ENCODE peak calls at places on chromosomes 3 and 15, in four cellular contexts. L is transverse colon, Q is Panc1, K is breast epithelium. J is an unnamed sample. For H3K36me3, the result is how much of the 10 kb centered on the place peaks cover.

GRCh38 chr3:47794585-47794984 is 8.4 kb upstream of the DHX30 start:
- DNase-seq in L (no peak), Q (no peak), K (no peak), J (no peak)

GRCh38 chr15:84937144-84937543 is 44.5 kb upstream of the PDE8A start:
- DNase-seq in L (no peak), Q (no peak), K (no peak), J (no peak)

GRCh38 chr3:188270423-188270972 is 116.5 kb downstream of the LPP start:
- DNase-seq in L (no peak), Q (no peak), K (no peak), J (no peak)

GRCh38 chr3:104763007-104763406 is 603.7 kb upstream of the ALCAM start:
- DNase-seq in L (no peak), Q (no peak), K (no peak), J (peak)

GRCh38 chr15:50098576-50098975 is 20.5 kb downstream of the ATP8B4 start:
- DNase-seq in L (no peak), Q (no peak), K (no peak), J (no peak)

GRCh38 chr3:134663646-134664456 is 13.0 kb upstream of the KY start:
- DNase-seq in L (no peak), Q (no peak), K (no peak), J (no peak)

GRCh38 chr3:88034463-88034862 is 24.3 kb downstream of the CGGBP1 start:
- DNase-seq in L (no peak), Q (no peak), K (no peak), J (no peak)

GRCh38 chr15:63379492-63380150 is 2.0 kb downstream of the CA12 start:
- DNase-seq in L (no peak), Q (no peak), K (no peak), J (no peak)

GRCh38 chr15:68640791-68641331 is 62.1 kb downstream of the CORO2B start:
- DNase-seq in L (no peak), Q (no peak), K (peak), J (no peak)

GRCh38 chr3:59573911-59574310 is 524.1 kb upstream of the CFAP20DC start:
- DNase-seq in L (peak), Q (no peak), K (peak), J (no peak)

GRCh38 chr3:14480207-14481017 is 59.7 kb downstream of the GRIP2 start:
- DNase-seq in L (no peak), Q (no peak), K (no peak), J (no peak)

GRCh38 chr15:44729394-44729913 is 6.9 kb upstream of the TRIM69 start:
- DNase-seq in L (peak), Q (no peak), K (no peak), J (no peak)

GRCh38 chr15:48855501-48856440 is 22.2 kb upstream of the EID1 start:
- DNase-seq in L (peak), Q (no peak), K (no peak), J (no peak)

GRCh38 chr15:57647071-57647790 is 55.5 kb downstream of the MYZAP start:
- DNase-seq in L (no peak), Q (no peak), K (no peak), J (no peak)

GRCh38 chr15:36498401-36498800 is 81.0 kb upstream of the CDIN1 start:
- DNase-seq in L (no peak), Q (no peak), K (no peak), J (no peak)

GRCh38 chr3:100268156-100268555 is 7.4 kb downstream of the TBC1D23 start:
- DNase-seq in L (no peak), Q (no peak), K (no peak), J (no peak)

GRCh38 chr15:55290361-55291057 is 896 bp upstream of the RAB27A start:
- DNase-seq in L (peak), Q (no peak), K (peak), J (peak)

GRCh38 chr3:63655519-63655918 is 3.0 kb downstream of the SNTN start:
- DNase-seq in L (no peak), Q (no peak), K (no peak), J (no peak)

GRCh38 chr3:110806924-110807323 is 264.7 kb upstream of the NECTIN3 start:
- DNase-seq in L (no peak), Q (no peak), K (no peak), J (no peak)

GRCh38 chr3:71430941-71431552 is 152.5 kb downstream of the FOXP1 start:
- DNase-seq in L (no peak), Q (no peak), K (no peak), J (no peak)

GRCh38 chr3:188164248-188164687 is 10.3 kb downstream of the LPP start:
- DNase-seq in L (peak), Q (no peak), K (no peak), J (no peak)

GRCh38 chr3:194314669-194315068 is 36.5 kb downstream of the CPN2 start:
- DNase-seq in L (no peak), Q (no peak), K (no peak), J (no peak)

GRCh38 chr3:194315965-194316361 is 35.2 kb downstream of the CPN2 start:
- DNase-seq in L (no peak), Q (no peak), K (no peak), J (no peak)

GRCh38 chr3:194313642-194314430 is 37.3 kb downstream of the CPN2 start:
- DNase-seq in L (peak), Q (no peak), K (no peak), J (no peak)

GRCh38 chr3:194316918-194317317 is 34.2 kb downstream of the CPN2 start:
- DNase-seq in L (no peak), Q (no peak), K (no peak), J (no peak)

DNA sequence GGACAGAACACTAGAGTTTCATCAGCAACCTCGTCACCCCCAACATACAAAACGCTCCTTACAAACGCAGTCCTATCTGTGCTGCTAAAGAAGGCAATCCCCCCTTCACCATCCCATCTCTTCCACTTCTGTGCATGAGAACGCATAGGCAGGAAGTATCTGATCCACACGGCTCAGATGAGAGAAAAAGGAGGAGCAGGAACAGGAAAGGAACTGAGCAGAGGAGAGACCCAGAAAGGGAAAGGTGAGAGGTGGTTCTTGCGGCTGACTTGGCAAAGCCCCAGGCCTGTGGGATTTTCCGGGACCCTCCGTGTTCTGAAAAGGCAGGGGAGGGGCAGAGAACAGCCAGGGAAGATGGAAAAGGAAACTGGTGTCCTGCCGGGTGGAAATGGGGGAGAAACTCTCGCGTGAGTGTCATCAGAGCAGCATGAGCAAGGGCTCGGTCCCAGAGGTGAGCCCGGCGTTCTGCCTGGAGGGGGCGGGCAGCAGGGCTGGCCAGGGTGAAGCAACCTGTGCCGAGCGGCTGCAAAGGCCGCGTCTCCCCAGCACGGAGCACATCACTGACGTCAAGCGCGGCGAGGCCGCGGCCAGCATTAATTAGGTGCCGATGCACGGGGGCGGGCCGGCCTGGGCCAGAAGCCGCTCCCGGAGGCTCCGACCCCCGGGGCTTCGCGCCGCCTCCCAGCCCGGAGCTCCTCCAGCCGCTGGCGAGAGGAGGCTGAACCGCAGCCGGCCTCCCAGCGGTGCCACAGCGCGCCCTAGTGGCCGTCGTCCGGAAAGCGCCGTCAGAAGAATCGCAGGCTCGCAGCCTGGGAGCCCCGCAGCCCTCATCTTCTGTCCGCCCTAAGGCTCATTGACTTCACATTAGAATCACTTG is 35.8 kb downstream of the CPN2 start:
- DNase-seq in L (peak), Q (no peak), K (peak), J (peak)
- TF ChIP-seq POLR2AphosphoS5 in L (peak), Q (no peak), K (peak), J (no peak)

GRCh38 chr3:156816091-156816793 is 9.9 kb upstream of the LEKR1 start:
- DNase-seq in L (peak), Q (no peak), K (no peak), J (no peak)
- H3K4me3 ChIP-seq in L (peak), Q (peak), K (peak), J (peak)

GRCh38 chr15:66486887-66487286 is 10.7 kb downstream of the SNAPC5 start:
- DNase-seq in L (no peak), Q (no peak), K (no peak), J (no peak)
- H3K36me3 ChIP-seq in L (under half), Q (under half), K (under half), J (under half)

GRCh38 chr3:148642616-148643015 is 55.1 kb upstream of the AGTR1 start:
- DNase-seq in L (no peak), Q (no peak), K (no peak), J (no peak)

GRCh38 chr3:148643389-148643840 is 54.3 kb upstream of the AGTR1 start:
- DNase-seq in L (no peak), Q (no peak), K (no peak), J (no peak)

GRCh38 chr3:148646126-148646660 is 51.5 kb upstream of the AGTR1 start:
- DNase-seq in L (no peak), Q (no peak), K (no peak), J (no peak)

GRCh38 chr3:148641712-148642111 is 56.0 kb upstream of the AGTR1 start:
- DNase-seq in L (no peak), Q (no peak), K (no peak), J (no peak)

DNA sequence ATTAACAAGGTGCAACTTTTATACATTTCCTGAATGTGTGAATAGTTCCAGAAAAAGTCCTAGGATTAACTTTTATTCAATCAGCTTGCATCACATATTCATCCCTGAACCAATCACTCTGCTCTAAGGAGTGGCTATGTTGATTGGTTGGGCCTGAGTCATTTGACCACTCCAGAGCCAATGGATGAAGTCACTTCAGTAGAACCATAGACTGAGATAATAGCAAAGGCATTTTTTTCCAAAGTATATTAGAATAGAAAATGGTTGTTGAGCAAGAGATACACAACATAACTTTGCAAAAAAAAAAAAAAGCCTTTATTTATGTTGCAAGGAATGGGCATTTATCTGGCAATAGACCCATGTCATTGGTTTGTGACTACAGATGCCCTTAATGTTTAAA is 55.5 kb upstream of the AGTR1 start:
- DNase-seq in L (no peak), Q (no peak), K (no peak), J (no peak)
- TF ChIP-seq POLR2AphosphoS5 in L (no peak), Q (no peak), K (no peak), J (no peak)

DNA sequence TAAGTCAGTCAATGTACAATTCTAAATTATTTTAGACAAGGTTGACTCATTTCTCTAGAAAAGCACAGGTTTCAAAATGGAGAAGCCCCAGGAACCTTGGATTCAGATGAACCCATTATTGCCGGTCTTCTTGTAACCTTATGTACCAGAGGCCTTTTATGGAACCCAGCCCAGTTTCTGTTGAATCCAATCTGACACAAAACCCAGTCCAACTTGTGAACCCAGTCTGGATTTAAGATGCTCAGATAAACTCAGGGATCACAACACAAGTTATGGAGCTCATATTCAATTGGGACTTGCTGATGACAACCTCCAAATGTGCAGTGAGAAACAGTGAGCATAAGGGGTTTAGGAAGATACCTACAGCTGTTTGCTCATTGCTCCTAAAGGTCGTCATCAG is 16.4 kb upstream of the B4GALT4 start:
- DNase-seq in L (no peak), Q (no peak), K (no peak), J (no peak)
- H3K4me3 ChIP-seq in L (no peak), Q (no peak), K (no peak), J (no peak)

GRCh38 chr3:124780356-124780755 is 50.1 kb downstream of the UMPS start:
- DNase-seq in L (peak), Q (no peak), K (peak), J (peak)
- H3K36me3 ChIP-seq in L (under half), Q (under half), K (under half), J (under half)

GRCh38 chr15:66767370-66767769 is 65.3 kb downstream of the SMAD6 start:
- DNase-seq in L (no peak), Q (no peak), K (no peak), J (no peak)

GRCh38 chr15:66763186-66764066 is 61.4 kb downstream of the SMAD6 start:
- DNase-seq in L (peak), Q (no peak), K (peak), J (no peak)

GRCh38 chr15:66764067-66764428 is 62.0 kb downstream of the SMAD6 start:
- DNase-seq in L (no peak), Q (no peak), K (no peak), J (no peak)

GRCh38 chr15:66766282-66767228 is 64.5 kb downstream of the SMAD6 start:
- DNase-seq in L (no peak), Q (no peak), K (no peak), J (no peak)

DNA sequence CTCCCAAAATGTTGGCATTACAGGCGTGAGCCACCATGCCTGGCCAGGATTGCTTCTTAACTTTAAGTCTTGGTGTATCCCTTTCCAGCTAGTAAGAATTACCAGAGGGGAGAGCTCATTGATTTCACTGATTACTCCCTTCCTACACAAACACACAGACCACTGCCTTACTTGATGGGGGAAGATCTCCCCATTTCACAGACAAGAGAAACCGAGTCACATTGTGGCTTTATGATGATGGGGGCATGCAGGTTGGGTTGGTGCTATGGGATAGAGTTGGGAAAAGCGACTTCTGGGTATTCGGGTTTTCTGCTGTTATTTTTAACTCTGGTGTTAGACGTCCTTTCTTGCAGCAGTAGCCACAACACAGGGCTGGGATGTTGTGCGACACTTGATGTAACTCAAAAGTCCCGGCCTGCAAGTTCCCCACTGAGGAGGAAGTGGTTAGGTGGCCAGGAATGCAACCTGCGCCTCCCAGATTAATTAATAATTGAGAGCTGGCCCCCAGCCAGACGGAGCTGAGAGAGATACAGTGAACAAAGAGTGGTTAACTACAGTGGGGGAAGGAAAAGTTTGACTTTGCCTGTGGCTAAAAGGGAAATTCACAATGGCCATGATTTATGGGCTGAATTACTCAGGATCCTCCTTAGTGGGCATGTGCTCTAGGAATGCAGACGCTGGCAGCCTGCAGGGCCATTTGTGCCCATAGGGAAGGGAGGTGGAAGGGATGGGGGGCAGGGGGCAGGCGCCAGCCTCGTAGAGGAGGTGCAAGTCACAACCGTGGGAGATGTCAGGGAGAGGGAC is 63.6 kb downstream of the SMAD6 start:
- DNase-seq in L (peak), Q (no peak), K (peak), J (peak)
- TF ChIP-seq POLR2AphosphoS5 in L (no peak), Q (peak), K (peak), J (peak)

J was measured in SK-N-MC.